ENCODE peak calls at places on chromosomes 11 and 22, in eight cellular contexts. V, W, Z, I, Q, A, B and O are unnamed samples.

GRCh38 chr11:86575927-86576326 is 96.5 kb downstream of the ME3 start:
- DNase-seq in V (no peak), W (no peak), Z (no peak), I (no peak), Q (no peak), A (no peak), B (no peak), O (no peak)

GRCh38 chr11:92837595-92837994 is 131.9 kb upstream of the MTNR1B start:
- DNase-seq in V (no peak), W (no peak), Z (no peak), I (no peak), Q (no peak), A (no peak), B (no peak), O (no peak)

GRCh38 chr11:46351606-46352005 is 4.3 kb downstream of the DGKZ start:
- DNase-seq in V (no peak), W (no peak), Z (no peak), I (no peak), Q (no peak), A (no peak), B (no peak), O (no peak)

GRCh38 chr11:61908730-61909622 is 8.4 kb downstream of the RAB3IL1 start:
- DNase-seq in V (no peak), W (peak), Z (no peak), I (no peak), Q (no peak), A (no peak), B (no peak), O (no peak)

GRCh38 chr11:13105237-13105844 is 96.2 kb downstream of the RASSF10 start:
- DNase-seq in V (no peak), W (no peak), Z (no peak), I (no peak), Q (no peak), A (no peak), B (no peak), O (no peak)

GRCh38 chr11:63837027-63837688 is 1.8 kb upstream of the MARK2 start:
- DNase-seq in V (peak), W (peak), Z (peak), I (peak), Q (peak), A (peak), B (peak), O (no peak)

GRCh38 chr11:64003807-64004589 is 17.8 kb downstream of the OTUB1 start:
- DNase-seq in V (no peak), W (no peak), Z (no peak), I (no peak), Q (no peak), A (no peak), B (no peak), O (no peak)

GRCh38 chr11:47001666-47002285 is 65.2 kb downstream of the CSTPP1 start:
- DNase-seq in V (no peak), W (peak), Z (no peak), I (no peak), Q (no peak), A (no peak), B (no peak), O (peak)

GRCh38 chr11:27701262-27702105 is 1.2 kb upstream of the BDNF start:
- DNase-seq in V (no peak), W (peak), Z (no peak), I (no peak), Q (no peak), A (no peak), B (no peak), O (peak)

GRCh38 chr11:125297346-125297910 is 132.9 kb downstream of the PKNOX2 start:
- DNase-seq in V (no peak), W (no peak), Z (no peak), I (no peak), Q (no peak), A (no peak), B (no peak), O (no peak)

GRCh38 chr22:17974703-17975372 is 49.5 kb downstream of the MICAL3 start:
- DNase-seq in V (no peak), W (no peak), Z (no peak), I (no peak), Q (no peak), A (no peak), B (no peak), O (no peak)

GRCh38 chr11:126544311-126545056 is 189.0 kb downstream of the ST3GAL4 start:
- DNase-seq in V (no peak), W (peak), Z (no peak), I (no peak), Q (no peak), A (peak), B (peak), O (peak)

GRCh38 chr11:47020793-47021624 is 84.4 kb downstream of the CSTPP1 start:
- DNase-seq in V (no peak), W (peak), Z (no peak), I (no peak), Q (no peak), A (no peak), B (peak), O (peak)

GRCh38 chr11:125517116-125517804 is 21.2 kb upstream of the FEZ1 start:
- DNase-seq in V (no peak), W (peak), Z (no peak), I (no peak), Q (no peak), A (peak), B (peak), O (peak)

GRCh38 chr11:111911563-111912401 is at the start of gene CRYAB:
- DNase-seq in V (peak), W (peak), Z (no peak), I (peak), Q (peak), A (peak), B (no peak), O (peak)

GRCh38 chr11:75339685-75340409 is 11.6 kb downstream of the ARRB1 start:
- DNase-seq in V (no peak), W (peak), Z (no peak), I (no peak), Q (no peak), A (no peak), B (no peak), O (no peak)

GRCh38 chr11:73019996-73020395 is 122.1 kb downstream of the FCHSD2 start:
- DNase-seq in V (peak), W (no peak), Z (no peak), I (no peak), Q (no peak), A (no peak), B (no peak), O (no peak)

GRCh38 chr11:1825039-1825740 is 9.6 kb upstream of the SYT8 start:
- DNase-seq in V (peak), W (peak), Z (no peak), I (peak), Q (no peak), A (peak), B (peak), O (no peak)

GRCh38 chr22:40408718-40409612 is 38.6 kb downstream of the SGSM3 start:
- DNase-seq in V (no peak), W (no peak), Z (no peak), I (no peak), Q (no peak), A (no peak), B (no peak), O (no peak)

GRCh38 chr11:32893947-32894827 is 1.6 kb downstream of the QSER1 start:
- DNase-seq in V (peak), W (peak), Z (peak), I (peak), Q (peak), A (peak), B (peak), O (peak)

GRCh38 chr11:68397256-68397655 is 63.3 kb upstream of the PPP6R3 start:
- DNase-seq in V (no peak), W (no peak), Z (no peak), I (no peak), Q (no peak), A (no peak), B (no peak), O (no peak)

GRCh38 chr22:28408702-28409101 is 270.9 kb downstream of the TTC28 start:
- DNase-seq in V (no peak), W (no peak), Z (no peak), I (no peak), Q (no peak), A (no peak), B (no peak), O (no peak)

GRCh38 chr11:73453562-73453961 is 77.4 kb downstream of the RELT start:
- DNase-seq in V (no peak), W (no peak), Z (no peak), I (no peak), Q (no peak), A (no peak), B (no peak), O (no peak)

GRCh38 chr22:46604306-46604690 is 15.9 kb upstream of the GRAMD4 start:
- DNase-seq in V (no peak), W (no peak), Z (no peak), I (no peak), Q (no peak), A (no peak), B (no peak), O (no peak)

GRCh38 chr22:39612811-39613548 is 42.4 kb downstream of the CACNA1I start:
- DNase-seq in V (no peak), W (no peak), Z (no peak), I (no peak), Q (no peak), A (no peak), B (no peak), O (no peak)

GRCh38 chr11:78961938-78962701 is 387.5 kb upstream of the NARS2 start:
- DNase-seq in V (no peak), W (peak), Z (no peak), I (no peak), Q (no peak), A (peak), B (peak), O (peak)

GRCh38 chr11:3201112-3201581 is 17.5 kb downstream of the MRGPRG start:
- DNase-seq in V (no peak), W (no peak), Z (no peak), I (no peak), Q (no peak), A (no peak), B (no peak), O (no peak)

GRCh38 chr11:109306322-109306721 is 115.7 kb upstream of the C11orf87 start:
- DNase-seq in V (no peak), W (no peak), Z (no peak), I (no peak), Q (no peak), A (no peak), B (no peak), O (peak)

GRCh38 chr11:63565728-63566127 is 2.5 kb upstream of the PLAAT2 start:
- DNase-seq in V (no peak), W (no peak), Z (no peak), I (no peak), Q (no peak), A (peak), B (no peak), O (no peak)

GRCh38 chr22:37213218-37213855 is 1.1 kb upstream of the SSTR3 start:
- DNase-seq in V (no peak), W (no peak), Z (no peak), I (no peak), Q (no peak), A (no peak), B (no peak), O (no peak)

GRCh38 chr22:45096256-45096907 is 67.3 kb upstream of the NUP50 start:
- DNase-seq in V (peak), W (peak), Z (peak), I (peak), Q (no peak), A (peak), B (peak), O (peak)

DNA sequence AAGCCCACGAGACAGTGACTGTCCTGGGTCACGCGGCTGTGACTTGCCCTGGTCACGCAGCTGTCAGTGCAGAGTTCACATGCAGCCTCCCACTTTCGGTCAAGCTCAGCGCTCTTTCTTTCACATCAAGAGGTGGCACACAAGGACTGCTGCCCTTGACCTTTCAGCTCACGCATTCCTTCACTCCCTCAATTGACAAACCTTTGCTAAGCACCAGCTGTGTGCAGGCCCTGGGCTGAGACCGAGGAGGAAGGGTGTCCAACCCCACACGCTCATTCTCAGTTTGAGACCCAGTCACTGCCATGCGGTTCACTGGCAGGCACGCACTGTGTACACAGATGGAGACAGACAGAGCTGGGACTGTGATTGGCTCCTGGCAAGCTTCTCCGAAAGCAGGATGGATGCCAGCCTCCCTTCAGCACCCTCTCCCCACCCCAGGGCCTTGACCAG is 70.3 kb downstream of the SCUBE1 start:
- DNase-seq in V (no peak), W (no peak), Z (no peak), I (no peak), Q (no peak), A (peak), B (no peak), O (no peak)
- H2AFZ ChIP-seq in V (no peak), W (no peak), Z (no peak), I (no peak), Q (no peak), A (no peak), B (no peak), O (no peak)

GRCh38 chr22:43923191-43923590 is 414 bp upstream of the PNPLA3 start:
- DNase-seq in V (no peak), W (no peak), Z (no peak), I (no peak), Q (no peak), A (no peak), B (no peak), O (no peak)
- H3K9ac ChIP-seq in V (peak), W (no peak), Z (peak), I (no peak), Q (no peak), A (no peak), B (peak), O (peak)

GRCh38 chr22:50578776-50579310 is 616 bp upstream of the CPT1B start:
- DNase-seq in V (no peak), W (no peak), Z (no peak), I (no peak), Q (no peak), A (no peak), B (no peak), O (no peak)
- H2AFZ ChIP-seq in V (no peak), W (no peak), Z (no peak), I (no peak), Q (no peak), A (no peak), B (no peak), O (no peak)

GRCh38 chr22:35894937-35895708 is 133.5 kb downstream of the RBFOX2 start:
- DNase-seq in V (no peak), W (peak), Z (no peak), I (peak), Q (peak), A (no peak), B (no peak), O (peak)
- H3K9ac ChIP-seq in V (no peak), W (no peak), Z (no peak), I (no peak), Q (peak), A (no peak), B (no peak), O (no peak)

DNA sequence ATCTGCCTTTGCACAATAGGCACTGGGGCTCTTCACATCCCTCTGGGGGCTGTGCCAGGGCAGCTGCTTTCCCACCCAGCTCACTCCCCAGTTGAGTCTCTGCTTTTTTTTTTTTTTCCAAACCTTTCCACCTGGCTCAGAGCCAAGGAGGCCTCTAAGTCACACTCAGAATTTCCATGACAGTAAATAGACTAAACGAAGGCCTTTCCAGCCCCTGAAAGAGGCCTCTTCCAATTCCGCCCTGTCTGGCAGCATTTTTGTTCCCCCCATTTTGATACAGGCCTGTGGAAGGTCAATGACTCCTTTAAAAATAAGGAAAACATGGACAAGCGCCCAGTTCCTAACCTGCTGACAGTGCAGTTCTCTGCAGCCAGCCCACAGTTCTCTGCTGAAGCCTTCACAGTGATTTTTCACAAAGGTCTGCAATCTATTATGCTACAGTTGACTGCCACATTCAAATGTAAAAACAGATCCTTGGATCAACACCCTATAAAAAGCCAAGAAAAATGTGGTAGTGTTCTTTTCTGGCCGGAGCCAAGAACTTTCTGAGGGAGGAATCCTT is 107.5 kb upstream of the SESN3 start:
- DNase-seq in V (no peak), W (no peak), Z (no peak), I (no peak), Q (no peak), A (no peak), B (no peak), O (peak)
- H2AFZ ChIP-seq in V (no peak), W (peak), Z (no peak), I (no peak), Q (peak), A (peak), B (peak), O (no peak)

GRCh38 chr22:21042978-21043855 is 2.5 kb upstream of the LRRC74B start:
- DNase-seq in V (no peak), W (no peak), Z (no peak), I (no peak), Q (no peak), A (no peak), B (no peak), O (no peak)

GRCh38 chr22:21041937-21042336 is 3.8 kb upstream of the LRRC74B start:
- DNase-seq in V (no peak), W (no peak), Z (no peak), I (no peak), Q (no peak), A (no peak), B (no peak), O (peak)

GRCh38 chr22:21044931-21045584 is 688 bp upstream of the LRRC74B start:
- DNase-seq in V (no peak), W (peak), Z (no peak), I (peak), Q (no peak), A (no peak), B (no peak), O (peak)

GRCh38 chr22:21045585-21046294 is at the start of gene LRRC74B:
- DNase-seq in V (peak), W (peak), Z (peak), I (peak), Q (no peak), A (peak), B (peak), O (peak)

DNA sequence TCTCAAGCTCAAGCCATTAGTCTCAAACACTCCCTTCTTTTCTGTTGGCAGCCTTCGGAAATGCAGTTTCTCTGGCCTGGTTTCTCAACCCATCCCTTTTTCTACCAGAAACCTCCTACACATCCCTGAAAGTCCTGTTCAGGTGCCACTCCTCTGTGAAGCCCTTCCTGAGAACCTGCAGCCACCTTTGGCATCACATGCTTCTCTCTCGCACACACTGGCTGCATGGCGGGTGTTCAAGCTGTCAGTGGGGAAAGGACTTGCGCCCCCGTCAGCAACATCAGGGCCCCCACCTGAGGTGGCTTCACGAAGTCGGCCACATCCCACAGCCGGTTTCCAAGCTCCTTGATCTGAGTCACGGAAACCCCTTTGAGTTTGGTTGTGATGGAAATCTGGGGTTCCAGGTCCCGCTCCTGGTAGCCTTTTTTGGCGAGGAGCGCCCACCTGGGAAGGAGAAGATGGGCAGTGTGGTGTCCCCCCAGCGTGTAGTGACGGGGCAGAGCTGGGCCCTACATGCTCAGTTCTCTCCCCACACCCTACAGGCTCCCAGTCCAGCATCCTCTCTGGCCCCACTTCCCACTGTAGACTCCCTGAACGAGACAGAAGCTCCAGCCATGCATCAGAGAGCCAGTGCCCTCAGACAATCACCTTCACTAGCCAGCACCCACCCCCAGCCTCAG is 1.8 kb upstream of the LRRC74B start:
- DNase-seq in V (no peak), W (no peak), Z (no peak), I (no peak), Q (no peak), A (no peak), B (no peak), O (no peak)
- H3K9ac ChIP-seq in V (no peak), W (no peak), Z (no peak), I (no peak), Q (no peak), A (no peak), B (no peak), O (peak)

DNA sequence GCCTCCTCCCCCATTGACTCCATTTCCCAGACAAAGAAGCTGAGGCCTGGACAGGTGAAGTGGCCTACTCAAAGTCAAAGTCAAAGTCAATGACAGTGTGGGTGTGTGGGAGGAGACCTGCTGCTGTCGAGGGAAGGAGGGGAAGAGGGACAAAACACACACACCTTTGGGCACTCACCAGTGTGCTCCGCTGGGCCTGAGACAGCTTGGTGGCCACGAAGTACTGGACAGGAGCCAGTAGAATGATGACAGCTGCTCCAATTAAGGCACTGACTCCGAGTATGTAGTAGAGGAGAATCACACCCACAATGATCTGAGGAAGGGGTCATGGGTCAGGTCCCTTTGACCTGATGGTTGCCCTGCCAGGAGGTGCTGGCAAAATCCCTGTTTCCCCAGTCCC is 33.6 kb downstream of the ABCC8 start:
- DNase-seq in V (no peak), W (no peak), Z (no peak), I (no peak), Q (no peak), A (no peak), B (no peak), O (no peak)
- H2AFZ ChIP-seq in V (no peak), W (no peak), Z (no peak), I (no peak), Q (no peak), A (no peak), B (no peak), O (no peak)